ENCODE peak calls at places on chromosomes 12 and 14, in four cellular contexts. One of them, this sample, is unnamed.
A peak's percentile ranks its signal among the peaks of the same experiment; 100 is the strongest.

GRCh38 chr12:57750561-57751431 is 1.3 kb downstream of the CDK4 start:
- DNase-seq in HCT116: no peak
- DNase-seq in right lobe of liver: no peak
- DNase-seq in A549: no peak
- DNase-seq in this sample: no peak

GRCh38 chr12:93099777-93100176 is 170.7 kb upstream of the EEA1 start:
- DNase-seq in HCT116: no peak
- DNase-seq in right lobe of liver: no peak
- DNase-seq in A549: no peak
- DNase-seq in this sample: no peak

GRCh38 chr12:24488091-24488596 is 460.8 kb downstream of the BCAT1 start:
- DNase-seq in HCT116: no peak
- DNase-seq in right lobe of liver: no peak
- DNase-seq in A549: no peak
- DNase-seq in this sample: no peak

GRCh38 chr12:41709463-41710285 is 435.0 kb downstream of the GXYLT1 start:
- DNase-seq in HCT116: no peak
- DNase-seq in right lobe of liver: no peak
- DNase-seq in A549: peak; percentile 6
- DNase-seq in this sample: no peak

GRCh38 chr12:54565658-54566552 is 16.5 kb downstream of the PDE1B start:
- DNase-seq in HCT116: no peak
- DNase-seq in right lobe of liver: no peak
- DNase-seq in A549: no peak
- DNase-seq in this sample: no peak

GRCh38 chr12:126218697-126219096 is 1153.5 kb downstream of the AACS start:
- DNase-seq in HCT116: no peak
- DNase-seq in right lobe of liver: no peak
- DNase-seq in A549: no peak
- DNase-seq in this sample: no peak

GRCh38 chr12:57580466-57580795 is 10.6 kb upstream of the PIP4K2C start:
- DNase-seq in HCT116: no peak
- DNase-seq in right lobe of liver: no peak
- DNase-seq in A549: no peak
- DNase-seq in this sample: no peak

GRCh38 chr14:101844219-101844618 is 82.7 kb downstream of the PPP2R5C start:
- DNase-seq in HCT116: no peak
- DNase-seq in right lobe of liver: no peak
- DNase-seq in A549: no peak
- DNase-seq in this sample: no peak

GRCh38 chr12:63869656-63870055 is 25.2 kb downstream of the SRGAP1 start:
- DNase-seq in HCT116: no peak
- DNase-seq in right lobe of liver: no peak
- DNase-seq in A549: no peak
- DNase-seq in this sample: no peak

GRCh38 chr12:127588224-127588623 is 678.7 kb upstream of the TMEM132C start:
- DNase-seq in HCT116: no peak
- DNase-seq in right lobe of liver: no peak
- DNase-seq in A549: no peak
- DNase-seq in this sample: no peak

DNA sequence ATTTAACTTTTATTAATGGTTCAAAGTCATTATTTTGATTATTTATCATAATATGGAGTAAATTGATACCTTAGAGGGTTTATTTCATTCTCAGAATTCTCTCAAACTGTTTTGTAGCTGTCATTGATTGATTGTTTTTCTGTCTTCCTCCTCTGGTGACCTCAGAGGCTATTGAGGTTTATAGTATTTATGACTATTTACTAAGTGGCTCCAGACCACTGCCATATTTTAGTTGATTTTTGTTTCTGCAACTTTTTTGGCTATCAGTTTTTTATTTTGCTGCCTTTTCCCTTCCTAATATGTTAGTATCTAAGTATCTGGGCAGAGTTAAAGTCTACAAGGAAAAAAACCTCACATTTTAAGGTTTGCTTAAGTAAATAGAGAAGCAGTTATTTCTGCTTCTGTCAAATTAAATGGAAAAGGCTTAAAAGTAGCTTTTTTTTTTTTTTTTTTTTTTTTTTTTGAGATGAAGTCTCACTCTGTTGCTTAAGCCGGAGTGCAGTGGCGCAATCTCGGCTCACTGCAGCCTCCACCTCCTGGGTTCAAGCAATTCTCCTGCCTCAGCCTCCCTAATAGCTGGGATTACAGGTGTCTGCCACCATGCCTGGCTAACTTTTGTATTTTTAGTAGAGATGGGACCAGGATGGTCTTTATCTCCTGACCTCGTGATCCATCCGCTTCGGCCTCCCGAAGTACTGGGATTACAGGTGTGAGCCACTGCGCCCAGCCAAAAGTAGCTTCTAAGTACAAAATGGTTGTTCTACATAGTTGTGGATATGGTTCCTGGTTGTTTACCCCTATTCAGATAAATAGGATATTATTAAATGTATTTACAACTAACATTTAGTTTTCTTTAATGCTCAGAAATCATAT is 8.2 kb downstream of the MDM2 start:
- DNase-seq in HCT116: no peak
- DNase-seq in right lobe of liver: no peak
- DNase-seq in A549: no peak
- DNase-seq in this sample: no peak
- TF ChIP-seq POLR2A in HCT116: no peak
- TF ChIP-seq POLR2A in right lobe of liver: no peak
- TF ChIP-seq POLR2A in A549: no peak
- TF ChIP-seq POLR2A in this sample: no peak

DNA sequence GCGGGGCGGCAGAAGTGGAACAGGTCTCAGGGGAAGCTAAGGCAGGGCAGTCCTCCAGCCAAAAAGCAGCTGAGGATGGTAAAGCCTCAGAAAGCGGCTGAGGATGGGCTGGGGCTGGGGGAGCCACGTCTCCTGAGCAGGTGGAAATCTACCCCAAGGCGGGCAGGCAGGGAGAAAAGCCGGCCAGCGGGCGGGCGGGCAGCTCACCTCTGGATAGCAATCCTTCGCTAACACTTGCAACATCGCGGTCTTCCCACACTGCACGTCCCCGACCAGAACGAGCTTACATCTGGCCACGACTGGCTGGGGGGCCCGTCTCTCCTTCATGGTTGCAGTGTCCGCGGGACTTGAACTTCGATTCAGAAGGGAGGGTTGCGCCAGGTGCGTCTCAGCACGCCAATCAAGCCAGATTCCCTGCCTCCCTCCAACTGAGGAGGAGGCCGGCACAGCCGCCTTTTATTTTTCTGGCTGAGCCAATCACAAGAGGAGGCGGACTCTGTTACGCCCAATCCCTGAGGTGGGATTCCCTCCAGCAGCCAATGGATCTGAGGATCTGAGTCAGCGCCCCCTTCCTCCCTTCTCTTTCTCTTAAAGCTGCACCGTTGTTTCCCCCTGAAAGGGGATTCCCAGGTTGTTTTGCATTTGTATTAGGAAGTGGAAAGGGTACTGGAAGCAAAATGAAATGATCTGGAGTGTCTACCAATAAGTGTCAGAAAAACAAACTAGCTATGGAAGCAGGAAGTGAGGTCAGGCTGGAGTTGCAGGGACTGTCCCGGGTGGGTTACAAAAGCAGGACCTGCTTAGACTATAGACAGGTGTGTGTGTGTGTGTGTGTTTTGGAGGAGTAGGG is at the start of gene RND1:
- DNase-seq in HCT116: peak; percentile 89
- DNase-seq in right lobe of liver: peak; percentile 95
- DNase-seq in A549: peak; percentile 93
- DNase-seq in this sample: peak; percentile 14
- TF ChIP-seq CTCF in HCT116: no peak
- TF ChIP-seq CTCF in right lobe of liver: peak; percentile 8
- TF ChIP-seq CTCF in A549: no peak
- TF ChIP-seq CTCF in this sample: peak; percentile 34

GRCh38 chr14:103398427-103399195 is 13.4 kb downstream of the MARK3 start:
- DNase-seq in HCT116: no peak
- DNase-seq in right lobe of liver: no peak
- DNase-seq in A549: no peak
- DNase-seq in this sample: no peak

GRCh38 chr14:103402700-103403099 is 17.5 kb downstream of the MARK3 start:
- DNase-seq in HCT116: no peak
- DNase-seq in right lobe of liver: no peak
- DNase-seq in A549: no peak
- DNase-seq in this sample: no peak

GRCh38 chr14:103400537-103400936 is 15.3 kb downstream of the MARK3 start:
- DNase-seq in HCT116: no peak
- DNase-seq in right lobe of liver: no peak
- DNase-seq in A549: no peak
- DNase-seq in this sample: no peak

GRCh38 chr14:103404032-103404918 is 19.1 kb downstream of the MARK3 start:
- DNase-seq in HCT116: no peak
- DNase-seq in right lobe of liver: no peak
- DNase-seq in A549: no peak
- DNase-seq in this sample: no peak

GRCh38 chr14:103401223-103402214 is 16.3 kb downstream of the MARK3 start:
- DNase-seq in HCT116: no peak
- DNase-seq in right lobe of liver: no peak
- DNase-seq in A549: no peak
- DNase-seq in this sample: no peak
- H3K4me3 ChIP-seq in HCT116: no peak overlapping the region
- H3K4me3 ChIP-seq in right lobe of liver: no peak overlapping the region
- H3K4me3 ChIP-seq in A549: no peak overlapping the region
- H3K4me3 ChIP-seq in this sample: no peak overlapping the region

GRCh38 chr12:121981456-121981855 is 40.2 kb upstream of the BCL7A start:
- DNase-seq in HCT116: no peak
- DNase-seq in right lobe of liver: no peak
- DNase-seq in A549: no peak
- DNase-seq in this sample: no peak
- TF ChIP-seq POLR2A in HCT116: no peak
- TF ChIP-seq POLR2A in right lobe of liver: no peak
- TF ChIP-seq POLR2A in A549: no peak
- TF ChIP-seq POLR2A in this sample: no peak

GRCh38 chr12:91109148-91109564 is 2.1 kb downstream of the LUM start:
- DNase-seq in HCT116: peak; percentile 27
- DNase-seq in right lobe of liver: peak; percentile 60
- DNase-seq in A549: no peak
- DNase-seq in this sample: no peak
- TF ChIP-seq CTCF in HCT116: peak; percentile 44
- TF ChIP-seq CTCF in right lobe of liver: peak; percentile 56
- TF ChIP-seq CTCF in A549: peak; percentile 36
- TF ChIP-seq CTCF in this sample: peak; percentile 44

DNA sequence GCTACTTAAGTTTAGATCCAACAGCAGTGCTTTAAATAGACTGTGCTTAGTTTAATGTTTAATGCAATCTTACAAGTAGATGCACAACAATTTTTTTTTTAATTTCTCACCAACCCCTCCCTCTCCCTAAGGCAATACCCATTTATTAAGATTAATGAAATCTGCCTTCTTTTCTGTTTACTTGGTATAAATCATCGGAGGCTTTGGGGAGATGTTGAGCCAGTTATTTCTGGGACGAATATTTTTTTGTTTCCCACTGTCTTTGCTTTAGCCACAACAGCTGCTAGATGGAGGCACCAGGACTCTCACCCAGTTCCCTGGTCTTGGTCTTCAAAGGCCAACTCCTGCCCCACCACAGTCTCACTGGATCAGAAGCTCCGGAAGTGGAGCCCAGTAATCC is 113.4 kb downstream of the PLXNC1 start:
- DNase-seq in HCT116: no peak
- DNase-seq in right lobe of liver: no peak
- DNase-seq in A549: no peak
- DNase-seq in this sample: no peak
- H3K4me3 ChIP-seq in HCT116: peak overlapping the region; percentile 57
- H3K4me3 ChIP-seq in right lobe of liver: no peak overlapping the region
- H3K4me3 ChIP-seq in A549: no peak overlapping the region
- H3K4me3 ChIP-seq in this sample: peak overlapping the region; percentile 67

DNA sequence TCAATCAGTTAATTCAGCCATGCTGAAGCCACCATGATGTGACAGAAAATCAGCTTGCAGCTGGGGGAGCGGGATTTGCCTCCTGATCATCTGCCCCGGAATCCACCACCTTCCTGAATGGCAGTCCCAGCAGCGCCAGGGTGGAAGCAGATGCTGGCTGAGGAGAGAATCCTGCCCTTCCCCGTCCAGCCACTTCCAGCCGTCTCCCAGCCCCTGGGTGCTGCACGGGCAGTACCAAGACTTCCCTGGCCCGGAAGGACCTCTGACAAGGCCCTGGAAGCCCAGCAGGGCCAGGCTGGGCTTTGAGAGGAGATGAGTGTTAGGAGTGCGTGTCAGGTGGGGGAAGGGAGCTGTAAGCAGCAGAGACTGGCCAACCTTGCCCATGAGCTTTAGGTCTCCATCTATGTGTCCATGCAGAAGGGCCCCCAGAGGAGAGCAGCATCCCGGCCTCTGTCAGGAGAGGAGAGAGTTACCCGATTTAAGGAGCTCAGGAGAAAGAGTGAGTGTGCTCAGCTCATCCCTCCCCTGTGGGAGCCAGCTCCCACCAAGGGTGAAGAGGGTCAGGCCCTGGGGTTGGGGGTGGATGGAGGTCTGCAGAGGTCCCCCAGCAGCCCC is 69.3 kb downstream of the EID3 start:
- DNase-seq in HCT116: no peak
- DNase-seq in right lobe of liver: no peak
- DNase-seq in A549: no peak
- DNase-seq in this sample: no peak
- TF ChIP-seq POLR2A in HCT116: no peak
- TF ChIP-seq POLR2A in right lobe of liver: no peak
- TF ChIP-seq POLR2A in A549: no peak
- TF ChIP-seq POLR2A in this sample: no peak

GRCh38 chr14:56120091-56120632 is 2.0 kb downstream of the PELI2 start:
- DNase-seq in HCT116: no peak
- DNase-seq in right lobe of liver: no peak
- DNase-seq in A549: no peak
- DNase-seq in this sample: no peak
- TF ChIP-seq CTCF in HCT116: no peak
- TF ChIP-seq CTCF in right lobe of liver: peak; percentile 3
- TF ChIP-seq CTCF in A549: no peak
- TF ChIP-seq CTCF in this sample: no peak

DNA sequence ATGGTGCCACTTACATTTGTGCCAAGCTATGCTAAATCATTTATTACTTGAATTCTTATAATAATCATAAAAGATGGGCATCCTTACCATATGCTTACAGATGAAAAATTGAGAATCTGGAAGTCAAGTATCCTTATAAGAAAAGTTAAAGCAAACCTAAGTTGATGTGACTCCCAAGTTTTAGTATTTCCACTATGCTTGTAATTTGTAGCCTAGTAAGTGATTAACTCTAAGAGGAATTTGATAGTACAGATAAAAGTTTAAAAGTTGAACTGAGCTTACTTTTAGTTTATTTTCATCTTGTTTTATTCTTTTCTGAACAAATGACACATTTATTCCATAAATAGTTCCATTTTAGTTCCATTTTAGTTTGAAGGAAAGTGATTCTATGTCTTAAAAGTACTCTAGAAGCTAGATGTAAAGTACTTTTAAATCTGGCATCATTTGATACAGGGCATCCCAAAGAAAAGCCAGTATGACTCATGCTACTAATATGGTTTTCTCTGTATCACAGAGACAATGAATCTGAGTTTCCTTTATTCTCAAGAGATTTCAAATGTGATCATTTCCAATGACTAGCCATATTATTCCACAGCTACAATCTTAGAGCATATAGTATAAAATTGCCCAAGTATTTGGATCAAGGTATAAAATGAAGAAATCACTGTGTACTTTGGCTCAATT is 596.0 kb downstream of the SLC16A7 start:
- DNase-seq in HCT116: no peak
- DNase-seq in right lobe of liver: no peak
- DNase-seq in A549: no peak
- DNase-seq in this sample: no peak
- H3K4me3 ChIP-seq in HCT116: no peak overlapping the region
- H3K4me3 ChIP-seq in right lobe of liver: no peak overlapping the region
- H3K4me3 ChIP-seq in A549: no peak overlapping the region
- H3K4me3 ChIP-seq in this sample: no peak overlapping the region